ENCODE peak calls at places on chromosomes 2 and 18, in eight cellular contexts. One of them, this sample, is unnamed.

GRCh38 chr2:143241403-143242088 is 112.3 kb downstream of the ARHGAP15 start:
- DNase-seq in HEK293T: no peak
- DNase-seq in GM12892: no peak
- DNase-seq in stimulated activated CD8-positive, alpha-beta memory T cell treated with anti-CD3 and anti-CD28 coated beads, Interleukin-15, amount 100 ng/mL, for 24 hours: no peak
- DNase-seq in NCI-H1436: no peak
- DNase-seq in NCI-H1105: no peak
- DNase-seq in Calu3: no peak
- DNase-seq in NCI-H146: no peak
- DNase-seq in this sample: no peak

GRCh38 chr2:85132834-85133637 is at the start of gene TCF7L1:
- DNase-seq in GM12892: peak
- DNase-seq in stimulated activated CD8-positive, alpha-beta memory T cell treated with anti-CD3 and anti-CD28 coated beads, Interleukin-15, amount 100 ng/mL, for 24 hours: no peak
- DNase-seq in Calu3: peak
- DNase-seq in NCI-H1105: no peak
- DNase-seq in HEK293T: peak
- DNase-seq in NCI-H1436: peak
- DNase-seq in NCI-H146: peak
- DNase-seq in this sample: peak

GRCh38 chr2:230879271-230879882 is 14.6 kb downstream of the ITM2C start:
- DNase-seq in NCI-H1436: no peak
- DNase-seq in NCI-H146: no peak
- DNase-seq in NCI-H1105: no peak
- DNase-seq in GM12892: no peak
- DNase-seq in stimulated activated CD8-positive, alpha-beta memory T cell treated with anti-CD3 and anti-CD28 coated beads, Interleukin-15, amount 100 ng/mL, for 24 hours: no peak
- DNase-seq in HEK293T: no peak
- DNase-seq in Calu3: no peak
- DNase-seq in this sample: no peak

GRCh38 chr2:86081724-86082123 is 24.0 kb downstream of the POLR1A start:
- DNase-seq in NCI-H1105: no peak
- DNase-seq in GM12892: no peak
- DNase-seq in NCI-H146: no peak
- DNase-seq in NCI-H1436: no peak
- DNase-seq in Calu3: no peak
- DNase-seq in HEK293T: no peak
- DNase-seq in stimulated activated CD8-positive, alpha-beta memory T cell treated with anti-CD3 and anti-CD28 coated beads, Interleukin-15, amount 100 ng/mL, for 24 hours: no peak
- DNase-seq in this sample: no peak

GRCh38 chr2:174603280-174603679 is 5.7 kb upstream of the WIPF1 start:
- DNase-seq in NCI-H146: peak
- DNase-seq in Calu3: peak
- DNase-seq in NCI-H1436: peak
- DNase-seq in HEK293T: peak
- DNase-seq in NCI-H1105: peak
- DNase-seq in stimulated activated CD8-positive, alpha-beta memory T cell treated with anti-CD3 and anti-CD28 coated beads, Interleukin-15, amount 100 ng/mL, for 24 hours: no peak
- DNase-seq in GM12892: no peak
- DNase-seq in this sample: peak

GRCh38 chr2:207473203-207473865 is 56.4 kb upstream of the CREB1 start:
- DNase-seq in NCI-H146: peak
- DNase-seq in Calu3: no peak
- DNase-seq in GM12892: no peak
- DNase-seq in HEK293T: peak
- DNase-seq in NCI-H1105: peak
- DNase-seq in NCI-H1436: peak
- DNase-seq in stimulated activated CD8-positive, alpha-beta memory T cell treated with anti-CD3 and anti-CD28 coated beads, Interleukin-15, amount 100 ng/mL, for 24 hours: no peak
- DNase-seq in this sample: peak

GRCh38 chr2:62894966-62895631 is 155.5 kb upstream of the OTX1 start:
- DNase-seq in NCI-H1105: no peak
- DNase-seq in NCI-H1436: no peak
- DNase-seq in HEK293T: no peak
- DNase-seq in NCI-H146: no peak
- DNase-seq in stimulated activated CD8-positive, alpha-beta memory T cell treated with anti-CD3 and anti-CD28 coated beads, Interleukin-15, amount 100 ng/mL, for 24 hours: no peak
- DNase-seq in GM12892: no peak
- DNase-seq in Calu3: no peak
- DNase-seq in this sample: no peak

GRCh38 chr2:71223767-71224333 is 3.1 kb downstream of the PAIP2B start:
- DNase-seq in Calu3: peak
- DNase-seq in NCI-H146: peak
- DNase-seq in NCI-H1436: peak
- DNase-seq in GM12892: no peak
- DNase-seq in stimulated activated CD8-positive, alpha-beta memory T cell treated with anti-CD3 and anti-CD28 coated beads, Interleukin-15, amount 100 ng/mL, for 24 hours: no peak
- DNase-seq in NCI-H1105: peak
- DNase-seq in HEK293T: peak
- DNase-seq in this sample: peak

GRCh38 chr2:120104772-120105171 is 91.9 kb downstream of the EPB41L5 start:
- DNase-seq in GM12892: no peak
- DNase-seq in Calu3: no peak
- DNase-seq in HEK293T: no peak
- DNase-seq in stimulated activated CD8-positive, alpha-beta memory T cell treated with anti-CD3 and anti-CD28 coated beads, Interleukin-15, amount 100 ng/mL, for 24 hours: no peak
- DNase-seq in NCI-H1105: no peak
- DNase-seq in NCI-H1436: no peak
- DNase-seq in NCI-H146: no peak
- DNase-seq in this sample: no peak

GRCh38 chr2:25369439-25369838 is 27.7 kb upstream of the DNMT3A start:
- DNase-seq in GM12892: no peak
- DNase-seq in Calu3: no peak
- DNase-seq in NCI-H1436: no peak
- DNase-seq in NCI-H146: no peak
- DNase-seq in stimulated activated CD8-positive, alpha-beta memory T cell treated with anti-CD3 and anti-CD28 coated beads, Interleukin-15, amount 100 ng/mL, for 24 hours: no peak
- DNase-seq in NCI-H1105: no peak
- DNase-seq in HEK293T: no peak
- DNase-seq in this sample: no peak

GRCh38 chr2:109609352-109610024 is 4.3 kb downstream of the SEPTIN10 start:
- DNase-seq in HEK293T: no peak
- DNase-seq in NCI-H146: no peak
- DNase-seq in Calu3: no peak
- DNase-seq in NCI-H1436: no peak
- DNase-seq in NCI-H1105: no peak
- DNase-seq in stimulated activated CD8-positive, alpha-beta memory T cell treated with anti-CD3 and anti-CD28 coated beads, Interleukin-15, amount 100 ng/mL, for 24 hours: no peak
- DNase-seq in GM12892: no peak
- DNase-seq in this sample: no peak

GRCh38 chr2:72124391-72124790 is 23.3 kb downstream of the CYP26B1 start:
- DNase-seq in NCI-H1436: no peak
- DNase-seq in stimulated activated CD8-positive, alpha-beta memory T cell treated with anti-CD3 and anti-CD28 coated beads, Interleukin-15, amount 100 ng/mL, for 24 hours: no peak
- DNase-seq in NCI-H1105: no peak
- DNase-seq in HEK293T: no peak
- DNase-seq in NCI-H146: no peak
- DNase-seq in GM12892: no peak
- DNase-seq in Calu3: no peak
- DNase-seq in this sample: no peak

GRCh38 chr18:79955302-79956075 is 4.0 kb upstream of the SLC66A2 start:
- DNase-seq in NCI-H146: no peak
- DNase-seq in stimulated activated CD8-positive, alpha-beta memory T cell treated with anti-CD3 and anti-CD28 coated beads, Interleukin-15, amount 100 ng/mL, for 24 hours: no peak
- DNase-seq in Calu3: no peak
- DNase-seq in HEK293T: no peak
- DNase-seq in GM12892: no peak
- DNase-seq in NCI-H1105: no peak
- DNase-seq in NCI-H1436: no peak
- DNase-seq in this sample: no peak

GRCh38 chr2:239131521-239131920 is 269.3 kb downstream of the HDAC4 start:
- DNase-seq in NCI-H1105: no peak
- DNase-seq in GM12892: no peak
- DNase-seq in Calu3: no peak
- DNase-seq in stimulated activated CD8-positive, alpha-beta memory T cell treated with anti-CD3 and anti-CD28 coated beads, Interleukin-15, amount 100 ng/mL, for 24 hours: no peak
- DNase-seq in NCI-H146: no peak
- DNase-seq in HEK293T: no peak
- DNase-seq in NCI-H1436: no peak
- DNase-seq in this sample: no peak

GRCh38 chr2:99974966-99975365 is 167.4 kb downstream of the AFF3 start:
- DNase-seq in NCI-H146: no peak
- DNase-seq in NCI-H1436: no peak
- DNase-seq in NCI-H1105: no peak
- DNase-seq in GM12892: no peak
- DNase-seq in Calu3: no peak
- DNase-seq in stimulated activated CD8-positive, alpha-beta memory T cell treated with anti-CD3 and anti-CD28 coated beads, Interleukin-15, amount 100 ng/mL, for 24 hours: no peak
- DNase-seq in HEK293T: no peak
- DNase-seq in this sample: no peak

GRCh38 chr2:179460530-179460929 is 195.9 kb upstream of the SESTD1 start:
- DNase-seq in NCI-H146: no peak
- DNase-seq in stimulated activated CD8-positive, alpha-beta memory T cell treated with anti-CD3 and anti-CD28 coated beads, Interleukin-15, amount 100 ng/mL, for 24 hours: no peak
- DNase-seq in Calu3: peak
- DNase-seq in NCI-H1105: no peak
- DNase-seq in GM12892: no peak
- DNase-seq in HEK293T: no peak
- DNase-seq in NCI-H1436: no peak
- DNase-seq in this sample: no peak

GRCh38 chr2:178886006-178886405 is 78.8 kb upstream of the TTN start:
- DNase-seq in GM12892: no peak
- DNase-seq in stimulated activated CD8-positive, alpha-beta memory T cell treated with anti-CD3 and anti-CD28 coated beads, Interleukin-15, amount 100 ng/mL, for 24 hours: no peak
- DNase-seq in NCI-H146: no peak
- DNase-seq in NCI-H1436: no peak
- DNase-seq in Calu3: no peak
- DNase-seq in NCI-H1105: no peak
- DNase-seq in HEK293T: no peak
- DNase-seq in this sample: no peak

This sample was measured in NCI-H1930.